ENCODE peak calls at places on chromosomes 3 and 15, in nine cellular contexts. One of them, this sample, is unnamed.

GRCh38 chr15:63114465-63114864 is 7.2 kb upstream of the LACTB start:
- DNase-seq in activated naive CD8-positive, alpha-beta T cell treated with anti-CD3 and anti-CD28 coated beads, Interleukin-2, amount 10 ng/mL, durations not matched to agents 7 days and 5 days: no peak
- DNase-seq in AG04450: no peak
- DNase-seq in GF-D8: no peak
- DNase-seq in A549: no peak
- DNase-seq in renal cortical epithelial cell: no peak
- DNase-seq in activated naive CD4-positive, alpha-beta T cell: no peak
- DNase-seq in GM12865: no peak
- DNase-seq in G401: no peak
- DNase-seq in this sample: peak; percentile 33

GRCh38 chr15:68797589-68798377 is 22.9 kb downstream of the ANP32A start:
- DNase-seq in GF-D8: no peak
- DNase-seq in A549: no peak
- DNase-seq in renal cortical epithelial cell: no peak
- DNase-seq in activated naive CD4-positive, alpha-beta T cell: no peak
- DNase-seq in activated naive CD8-positive, alpha-beta T cell treated with anti-CD3 and anti-CD28 coated beads, Interleukin-2, amount 10 ng/mL, durations not matched to agents 7 days and 5 days: no peak
- DNase-seq in AG04450: no peak
- DNase-seq in GM12865: peak; percentile 38
- DNase-seq in G401: no peak
- DNase-seq in this sample: no peak

GRCh38 chr15:25727116-25727515 is 136.0 kb downstream of the ATP10A start:
- DNase-seq in G401: no peak
- DNase-seq in A549: no peak
- DNase-seq in activated naive CD4-positive, alpha-beta T cell: no peak
- DNase-seq in GM12865: no peak
- DNase-seq in activated naive CD8-positive, alpha-beta T cell treated with anti-CD3 and anti-CD28 coated beads, Interleukin-2, amount 10 ng/mL, durations not matched to agents 7 days and 5 days: no peak
- DNase-seq in AG04450: no peak
- DNase-seq in renal cortical epithelial cell: no peak
- DNase-seq in GF-D8: no peak
- DNase-seq in this sample: no peak

GRCh38 chr3:5017953-5018531 is 38.8 kb downstream of the BHLHE40 start:
- DNase-seq in activated naive CD4-positive, alpha-beta T cell: no peak
- DNase-seq in GM12865: no peak
- DNase-seq in A549: peak; percentile 60
- DNase-seq in AG04450: no peak
- DNase-seq in G401: no peak
- DNase-seq in renal cortical epithelial cell: peak; percentile 63
- DNase-seq in GF-D8: no peak
- DNase-seq in activated naive CD8-positive, alpha-beta T cell treated with anti-CD3 and anti-CD28 coated beads, Interleukin-2, amount 10 ng/mL, durations not matched to agents 7 days and 5 days: no peak
- DNase-seq in this sample: peak; percentile 75

GRCh38 chr3:136543385-136543784 is 208.8 kb downstream of the STAG1 start:
- DNase-seq in activated naive CD4-positive, alpha-beta T cell: no peak
- DNase-seq in A549: no peak
- DNase-seq in activated naive CD8-positive, alpha-beta T cell treated with anti-CD3 and anti-CD28 coated beads, Interleukin-2, amount 10 ng/mL, durations not matched to agents 7 days and 5 days: no peak
- DNase-seq in renal cortical epithelial cell: no peak
- DNase-seq in GF-D8: peak; percentile 43
- DNase-seq in AG04450: no peak
- DNase-seq in G401: no peak
- DNase-seq in GM12865: no peak
- DNase-seq in this sample: no peak

GRCh38 chr15:92100751-92101150 is 247.2 kb downstream of the SLCO3A1 start:
- DNase-seq in A549: no peak
- DNase-seq in GF-D8: no peak
- DNase-seq in renal cortical epithelial cell: no peak
- DNase-seq in activated naive CD8-positive, alpha-beta T cell treated with anti-CD3 and anti-CD28 coated beads, Interleukin-2, amount 10 ng/mL, durations not matched to agents 7 days and 5 days: no peak
- DNase-seq in activated naive CD4-positive, alpha-beta T cell: no peak
- DNase-seq in G401: no peak
- DNase-seq in GM12865: no peak
- DNase-seq in AG04450: no peak
- DNase-seq in this sample: no peak

GRCh38 chr3:131619821-131620220 is 117.0 kb upstream of the MRPL3 start:
- DNase-seq in AG04450: no peak
- DNase-seq in A549: no peak
- DNase-seq in GF-D8: no peak
- DNase-seq in G401: no peak
- DNase-seq in renal cortical epithelial cell: no peak
- DNase-seq in activated naive CD8-positive, alpha-beta T cell treated with anti-CD3 and anti-CD28 coated beads, Interleukin-2, amount 10 ng/mL, durations not matched to agents 7 days and 5 days: no peak
- DNase-seq in GM12865: no peak
- DNase-seq in activated naive CD4-positive, alpha-beta T cell: no peak
- DNase-seq in this sample: no peak

GRCh38 chr3:162302983-162303624 is 806.5 kb downstream of the OTOL1 start:
- DNase-seq in activated naive CD8-positive, alpha-beta T cell treated with anti-CD3 and anti-CD28 coated beads, Interleukin-2, amount 10 ng/mL, durations not matched to agents 7 days and 5 days: no peak
- DNase-seq in GM12865: peak; percentile 1
- DNase-seq in G401: no peak
- DNase-seq in AG04450: no peak
- DNase-seq in activated naive CD4-positive, alpha-beta T cell: no peak
- DNase-seq in renal cortical epithelial cell: no peak
- DNase-seq in GF-D8: no peak
- DNase-seq in A549: no peak
- DNase-seq in this sample: peak; percentile 43

GRCh38 chr3:10511809-10512494 is 6.6 kb upstream of the ATP2B2 start:
- DNase-seq in AG04450: peak; percentile 11
- DNase-seq in activated naive CD4-positive, alpha-beta T cell: no peak
- DNase-seq in activated naive CD8-positive, alpha-beta T cell treated with anti-CD3 and anti-CD28 coated beads, Interleukin-2, amount 10 ng/mL, durations not matched to agents 7 days and 5 days: no peak
- DNase-seq in renal cortical epithelial cell: peak; percentile 22
- DNase-seq in G401: no peak
- DNase-seq in GF-D8: no peak
- DNase-seq in GM12865: no peak
- DNase-seq in A549: no peak
- DNase-seq in this sample: peak; percentile 86

GRCh38 chr15:81809543-81809942 is 236.3 kb downstream of the MEX3B start:
- DNase-seq in GF-D8: no peak
- DNase-seq in activated naive CD4-positive, alpha-beta T cell: no peak
- DNase-seq in G401: peak; percentile 3
- DNase-seq in AG04450: no peak
- DNase-seq in activated naive CD8-positive, alpha-beta T cell treated with anti-CD3 and anti-CD28 coated beads, Interleukin-2, amount 10 ng/mL, durations not matched to agents 7 days and 5 days: no peak
- DNase-seq in A549: peak; percentile 32
- DNase-seq in renal cortical epithelial cell: no peak
- DNase-seq in GM12865: peak; percentile 39
- DNase-seq in this sample: peak; percentile 26

GRCh38 chr3:189975376-189975990 is 145.2 kb downstream of the P3H2 start:
- DNase-seq in renal cortical epithelial cell: no peak
- DNase-seq in AG04450: no peak
- DNase-seq in GF-D8: no peak
- DNase-seq in activated naive CD8-positive, alpha-beta T cell treated with anti-CD3 and anti-CD28 coated beads, Interleukin-2, amount 10 ng/mL, durations not matched to agents 7 days and 5 days: no peak
- DNase-seq in G401: no peak
- DNase-seq in GM12865: no peak
- DNase-seq in A549: no peak
- DNase-seq in activated naive CD4-positive, alpha-beta T cell: no peak
- DNase-seq in this sample: no peak

GRCh38 chr3:55164876-55165275 is 237.0 kb upstream of the LRTM1 start:
- DNase-seq in G401: no peak
- DNase-seq in GF-D8: no peak
- DNase-seq in AG04450: no peak
- DNase-seq in A549: no peak
- DNase-seq in activated naive CD4-positive, alpha-beta T cell: no peak
- DNase-seq in activated naive CD8-positive, alpha-beta T cell treated with anti-CD3 and anti-CD28 coated beads, Interleukin-2, amount 10 ng/mL, durations not matched to agents 7 days and 5 days: no peak
- DNase-seq in GM12865: no peak
- DNase-seq in renal cortical epithelial cell: no peak
- DNase-seq in this sample: peak; percentile 34

GRCh38 chr15:71275098-71275497 is 159.8 kb downstream of the THSD4 start:
- DNase-seq in G401: no peak
- DNase-seq in GF-D8: no peak
- DNase-seq in A549: no peak
- DNase-seq in GM12865: no peak
- DNase-seq in renal cortical epithelial cell: peak; percentile 85
- DNase-seq in activated naive CD8-positive, alpha-beta T cell treated with anti-CD3 and anti-CD28 coated beads, Interleukin-2, amount 10 ng/mL, durations not matched to agents 7 days and 5 days: no peak
- DNase-seq in activated naive CD4-positive, alpha-beta T cell: no peak
- DNase-seq in AG04450: peak; percentile 60
- DNase-seq in this sample: peak; percentile 89

GRCh38 chr3:42489116-42489936 is 13.1 kb upstream of the VIPR1 start:
- DNase-seq in activated naive CD4-positive, alpha-beta T cell: no peak
- DNase-seq in GM12865: no peak
- DNase-seq in G401: no peak
- DNase-seq in activated naive CD8-positive, alpha-beta T cell treated with anti-CD3 and anti-CD28 coated beads, Interleukin-2, amount 10 ng/mL, durations not matched to agents 7 days and 5 days: no peak
- DNase-seq in GF-D8: no peak
- DNase-seq in A549: no peak
- DNase-seq in renal cortical epithelial cell: no peak
- DNase-seq in AG04450: no peak
- DNase-seq in this sample: no peak

GRCh38 chr15:100940785-100941379 is 21.7 kb downstream of the LRRK1 start:
- DNase-seq in G401: no peak
- DNase-seq in A549: no peak
- DNase-seq in activated naive CD4-positive, alpha-beta T cell: no peak
- DNase-seq in AG04450: no peak
- DNase-seq in GF-D8: peak; percentile 78
- DNase-seq in GM12865: peak; percentile 83
- DNase-seq in activated naive CD8-positive, alpha-beta T cell treated with anti-CD3 and anti-CD28 coated beads, Interleukin-2, amount 10 ng/mL, durations not matched to agents 7 days and 5 days: no peak
- DNase-seq in renal cortical epithelial cell: no peak
- DNase-seq in this sample: no peak

GRCh38 chr3:135636596-135636995 is 328.9 kb upstream of the PPP2R3A start:
- DNase-seq in GF-D8: no peak
- DNase-seq in A549: no peak
- DNase-seq in activated naive CD4-positive, alpha-beta T cell: no peak
- DNase-seq in GM12865: no peak
- DNase-seq in G401: no peak
- DNase-seq in activated naive CD8-positive, alpha-beta T cell treated with anti-CD3 and anti-CD28 coated beads, Interleukin-2, amount 10 ng/mL, durations not matched to agents 7 days and 5 days: no peak
- DNase-seq in AG04450: no peak
- DNase-seq in renal cortical epithelial cell: no peak
- DNase-seq in this sample: no peak

GRCh38 chr15:69725210-69725609 is 272.6 kb downstream of the RPLP1 start:
- DNase-seq in activated naive CD8-positive, alpha-beta T cell treated with anti-CD3 and anti-CD28 coated beads, Interleukin-2, amount 10 ng/mL, durations not matched to agents 7 days and 5 days: no peak
- DNase-seq in G401: no peak
- DNase-seq in activated naive CD4-positive, alpha-beta T cell: no peak
- DNase-seq in renal cortical epithelial cell: no peak
- DNase-seq in AG04450: no peak
- DNase-seq in GF-D8: no peak
- DNase-seq in GM12865: no peak
- DNase-seq in A549: no peak
- DNase-seq in this sample: no peak

GRCh38 chr15:72970965-72971746 is 81.1 kb upstream of the NEO1 start:
- DNase-seq in renal cortical epithelial cell: peak; percentile 54
- DNase-seq in A549: no peak
- DNase-seq in AG04450: no peak
- DNase-seq in GF-D8: no peak
- DNase-seq in activated naive CD8-positive, alpha-beta T cell treated with anti-CD3 and anti-CD28 coated beads, Interleukin-2, amount 10 ng/mL, durations not matched to agents 7 days and 5 days: no peak
- DNase-seq in GM12865: no peak
- DNase-seq in G401: no peak
- DNase-seq in activated naive CD4-positive, alpha-beta T cell: no peak
- DNase-seq in this sample: no peak

GRCh38 chr15:79329186-79329611 is 18.3 kb downstream of the TMED3 start:
- DNase-seq in G401: no peak
- DNase-seq in activated naive CD8-positive, alpha-beta T cell treated with anti-CD3 and anti-CD28 coated beads, Interleukin-2, amount 10 ng/mL, durations not matched to agents 7 days and 5 days: no peak
- DNase-seq in activated naive CD4-positive, alpha-beta T cell: no peak
- DNase-seq in GF-D8: no peak
- DNase-seq in renal cortical epithelial cell: peak; percentile 91
- DNase-seq in AG04450: peak; percentile 11
- DNase-seq in A549: no peak
- DNase-seq in GM12865: no peak
- DNase-seq in this sample: peak; percentile 75

GRCh38 chr3:72820405-72820804 is 27.8 kb downstream of the SHQ1 start:
- DNase-seq in G401: peak; percentile 45
- DNase-seq in activated naive CD8-positive, alpha-beta T cell treated with anti-CD3 and anti-CD28 coated beads, Interleukin-2, amount 10 ng/mL, durations not matched to agents 7 days and 5 days: no peak
- DNase-seq in A549: no peak
- DNase-seq in activated naive CD4-positive, alpha-beta T cell: no peak
- DNase-seq in GM12865: peak; percentile 44
- DNase-seq in AG04450: no peak
- DNase-seq in GF-D8: peak; percentile 47
- DNase-seq in renal cortical epithelial cell: peak; percentile 78
- DNase-seq in this sample: peak; percentile 74

GRCh38 chr15:89395996-89396395 is 61.4 kb upstream of the POLG start:
- DNase-seq in activated naive CD8-positive, alpha-beta T cell treated with anti-CD3 and anti-CD28 coated beads, Interleukin-2, amount 10 ng/mL, durations not matched to agents 7 days and 5 days: no peak
- DNase-seq in AG04450: no peak
- DNase-seq in G401: no peak
- DNase-seq in GM12865: no peak
- DNase-seq in A549: no peak
- DNase-seq in renal cortical epithelial cell: peak; percentile 26
- DNase-seq in GF-D8: peak; percentile 87
- DNase-seq in activated naive CD4-positive, alpha-beta T cell: no peak
- DNase-seq in this sample: peak; percentile 32

GRCh38 chr3:143306419-143306818 is 186.8 kb downstream of the CHST2 start:
- DNase-seq in GF-D8: no peak
- DNase-seq in activated naive CD8-positive, alpha-beta T cell treated with anti-CD3 and anti-CD28 coated beads, Interleukin-2, amount 10 ng/mL, durations not matched to agents 7 days and 5 days: no peak
- DNase-seq in GM12865: no peak
- DNase-seq in A549: no peak
- DNase-seq in G401: no peak
- DNase-seq in AG04450: no peak
- DNase-seq in activated naive CD4-positive, alpha-beta T cell: no peak
- DNase-seq in renal cortical epithelial cell: peak; percentile 79
- DNase-seq in this sample: peak; percentile 41

GRCh38 chr3:179027326-179027900 is 44.2 kb downstream of the ZMAT3 start:
- DNase-seq in activated naive CD4-positive, alpha-beta T cell: peak; percentile 4
- DNase-seq in renal cortical epithelial cell: no peak
- DNase-seq in G401: no peak
- DNase-seq in AG04450: no peak
- DNase-seq in GF-D8: no peak
- DNase-seq in GM12865: no peak
- DNase-seq in activated naive CD8-positive, alpha-beta T cell treated with anti-CD3 and anti-CD28 coated beads, Interleukin-2, amount 10 ng/mL, durations not matched to agents 7 days and 5 days: no peak
- DNase-seq in A549: no peak
- DNase-seq in this sample: peak; percentile 15

GRCh38 chr3:177777699-177778098 is 580.4 kb upstream of the TBL1XR1 start:
- DNase-seq in renal cortical epithelial cell: peak; percentile 47
- DNase-seq in AG04450: no peak
- DNase-seq in G401: peak; percentile 34
- DNase-seq in GM12865: peak; percentile 76
- DNase-seq in activated naive CD4-positive, alpha-beta T cell: no peak
- DNase-seq in A549: peak; percentile 2
- DNase-seq in activated naive CD8-positive, alpha-beta T cell treated with anti-CD3 and anti-CD28 coated beads, Interleukin-2, amount 10 ng/mL, durations not matched to agents 7 days and 5 days: peak; percentile 41
- DNase-seq in GF-D8: no peak
- DNase-seq in this sample: peak; percentile 85

GRCh38 chr3:161266731-161267150 is 45.6 kb downstream of the NMD3 start:
- DNase-seq in GM12865: no peak
- DNase-seq in G401: no peak
- DNase-seq in AG04450: peak; percentile 52
- DNase-seq in activated naive CD8-positive, alpha-beta T cell treated with anti-CD3 and anti-CD28 coated beads, Interleukin-2, amount 10 ng/mL, durations not matched to agents 7 days and 5 days: no peak
- DNase-seq in GF-D8: no peak
- DNase-seq in renal cortical epithelial cell: peak; percentile 53
- DNase-seq in activated naive CD4-positive, alpha-beta T cell: no peak
- DNase-seq in A549: no peak
- DNase-seq in this sample: peak; percentile 86

GRCh38 chr3:130850044-130850797 is 43.7 kb upstream of the ATP2C1 start:
- DNase-seq in G401: no peak
- DNase-seq in activated naive CD8-positive, alpha-beta T cell treated with anti-CD3 and anti-CD28 coated beads, Interleukin-2, amount 10 ng/mL, durations not matched to agents 7 days and 5 days: no peak
- DNase-seq in AG04450: no peak
- DNase-seq in GM12865: peak; percentile 93
- DNase-seq in GF-D8: peak; percentile 99
- DNase-seq in activated naive CD4-positive, alpha-beta T cell: no peak
- DNase-seq in A549: no peak
- DNase-seq in renal cortical epithelial cell: peak; percentile 71
- DNase-seq in this sample: peak; percentile 89

GRCh38 chr3:49625971-49626640 is 48.0 kb upstream of the APEH start:
- DNase-seq in activated naive CD4-positive, alpha-beta T cell: no peak
- DNase-seq in AG04450: no peak
- DNase-seq in GF-D8: no peak
- DNase-seq in GM12865: no peak
- DNase-seq in A549: no peak
- DNase-seq in G401: no peak
- DNase-seq in renal cortical epithelial cell: no peak
- DNase-seq in activated naive CD8-positive, alpha-beta T cell treated with anti-CD3 and anti-CD28 coated beads, Interleukin-2, amount 10 ng/mL, durations not matched to agents 7 days and 5 days: no peak
- DNase-seq in this sample: no peak

GRCh38 chr3:124032351-124032880 is 40.5 kb upstream of the ROPN1 start:
- DNase-seq in AG04450: no peak
- DNase-seq in GM12865: no peak
- DNase-seq in activated naive CD8-positive, alpha-beta T cell treated with anti-CD3 and anti-CD28 coated beads, Interleukin-2, amount 10 ng/mL, durations not matched to agents 7 days and 5 days: no peak
- DNase-seq in A549: peak; percentile 8
- DNase-seq in GF-D8: no peak
- DNase-seq in activated naive CD4-positive, alpha-beta T cell: no peak
- DNase-seq in renal cortical epithelial cell: no peak
- DNase-seq in G401: peak; percentile 48
- DNase-seq in this sample: peak; percentile 59

GRCh38 chr3:37174532-37175126 is at the start of gene LRRFIP2:
- DNase-seq in activated naive CD4-positive, alpha-beta T cell: no peak
- DNase-seq in G401: no peak
- DNase-seq in A549: no peak
- DNase-seq in activated naive CD8-positive, alpha-beta T cell treated with anti-CD3 and anti-CD28 coated beads, Interleukin-2, amount 10 ng/mL, durations not matched to agents 7 days and 5 days: no peak
- DNase-seq in GM12865: peak; percentile 64
- DNase-seq in renal cortical epithelial cell: peak; percentile 78
- DNase-seq in AG04450: no peak
- DNase-seq in GF-D8: peak; percentile 37
- DNase-seq in this sample: peak; percentile 69

GRCh38 chr3:68057637-68058320 is 403.4 kb upstream of the SUCLG2 start:
- DNase-seq in activated naive CD8-positive, alpha-beta T cell treated with anti-CD3 and anti-CD28 coated beads, Interleukin-2, amount 10 ng/mL, durations not matched to agents 7 days and 5 days: peak; percentile 55
- DNase-seq in G401: no peak
- DNase-seq in activated naive CD4-positive, alpha-beta T cell: peak; percentile 22
- DNase-seq in GF-D8: no peak
- DNase-seq in A549: no peak
- DNase-seq in AG04450: no peak
- DNase-seq in renal cortical epithelial cell: no peak
- DNase-seq in GM12865: no peak
- DNase-seq in this sample: no peak

GRCh38 chr3:78279066-78279465 is 1239.2 kb downstream of the ROBO2 start:
- DNase-seq in G401: no peak
- DNase-seq in A549: no peak
- DNase-seq in GM12865: no peak
- DNase-seq in AG04450: no peak
- DNase-seq in activated naive CD8-positive, alpha-beta T cell treated with anti-CD3 and anti-CD28 coated beads, Interleukin-2, amount 10 ng/mL, durations not matched to agents 7 days and 5 days: no peak
- DNase-seq in renal cortical epithelial cell: no peak
- DNase-seq in activated naive CD4-positive, alpha-beta T cell: no peak
- DNase-seq in GF-D8: no peak
- DNase-seq in this sample: no peak

This sample was measured in M059J.